ENCODE peak calls at places on chromosomes 1 and 21, in five cellular contexts. N is A549, D is H9, E is PC-9, G is heart left ventricle. R is an unnamed sample. For H3K4me1, the result is how much of the 10 kb centered on the place peaks cover.

GRCh38 chr1:96634863-96635262 is 86.7 kb upstream of the PTBP2 start:
- DNase-seq in G (no peak), D (no peak), E (no peak), N (no peak), R (no peak)

GRCh38 chr1:197553281-197553680 is 222.0 kb downstream of the DENND1B start:
- DNase-seq in E (no peak), G (no peak), N (no peak), D (no peak), R (no peak)

GRCh38 chr1:222798111-222798510 is 16.7 kb upstream of the DISP1 start:
- DNase-seq in N (peak), G (no peak), D (no peak), E (peak), R (no peak)

GRCh38 chr1:65084068-65084467 is 63.9 kb upstream of the AK4 start:
- DNase-seq in E (no peak), G (no peak), N (no peak), D (no peak), R (no peak)

GRCh38 chr21:38839370-38839681 is 33.6 kb downstream of the ETS2 start:
- DNase-seq in N (peak), G (no peak), D (no peak), E (no peak), R (no peak)

GRCh38 chr21:39581414-39581813 is 31.3 kb upstream of the B3GALT5 start:
- DNase-seq in G (no peak), E (no peak), D (no peak), N (peak), R (no peak)

GRCh38 chr1:16405441-16405840 is 31.8 kb downstream of the SPATA21 start:
- DNase-seq in N (no peak), G (no peak), E (no peak), D (no peak), R (no peak)

GRCh38 chr21:29423521-29423920 is 124.8 kb downstream of the BACH1 start:
- DNase-seq in G (no peak), E (no peak), N (no peak), D (no peak), R (no peak)

GRCh38 chr1:203799157-203799556 is 3.7 kb downstream of the ZBED6 start:
- DNase-seq in D (no peak), G (no peak), E (no peak), N (no peak), R (no peak)

GRCh38 chr1:198287916-198288315 is 131.1 kb downstream of the NEK7 start:
- DNase-seq in D (no peak), N (no peak), E (no peak), G (no peak), R (no peak)

GRCh38 chr1:1250828-1251284 is 4.3 kb upstream of the C1QTNF12 start:
- DNase-seq in N (no peak), G (no peak), E (no peak), D (no peak), R (no peak)

GRCh38 chr1:59276317-59276914 is 20.5 kb upstream of the FGGY start:
- DNase-seq in D (no peak), N (no peak), G (no peak), E (no peak), R (no peak)

GRCh38 chr1:151282883-151283725 is 1.0 kb downstream of the ZNF687 start:
- DNase-seq in D (no peak), G (peak), N (no peak), E (peak), R (no peak)

GRCh38 chr21:15788847-15789548 is 59.2 kb downstream of the USP25 start:
- DNase-seq in D (no peak), G (no peak), E (no peak), N (no peak), R (no peak)

GRCh38 chr1:99469641-99470040 is 176.3 kb upstream of the PALMD start:
- DNase-seq in G (no peak), D (no peak), E (no peak), N (no peak), R (no peak)

GRCh38 chr1:84412316-84412942 is 14.1 kb downstream of the DNASE2B start:
- DNase-seq in G (no peak), E (no peak), N (no peak), D (no peak), R (no peak)

GRCh38 chr1:30268923-30269666 is 454.3 kb downstream of the MATN1 start:
- DNase-seq in N (no peak), G (no peak), E (no peak), D (peak), R (no peak)

GRCh38 chr1:31707711-31708110 is 3.9 kb upstream of the COL16A1 start:
- DNase-seq in G (no peak), E (no peak), N (no peak), D (no peak), R (no peak)

GRCh38 chr21:46412521-46413364 is 45.9 kb upstream of the DIP2A start:
- DNase-seq in G (no peak), N (no peak), D (no peak), E (no peak), R (no peak)

GRCh38 chr1:219441884-219442283 is 171.0 kb downstream of the ZC3H11B start:
- DNase-seq in E (no peak), N (no peak), D (no peak), G (no peak), R (no peak)

GRCh38 chr1:214579183-214579582 is 23.8 kb upstream of the CENPF start:
- DNase-seq in D (no peak), N (no peak), G (no peak), E (no peak), R (no peak)

GRCh38 chr1:29875557-29876028 is 639.3 kb downstream of the PTPRU start:
- DNase-seq in D (no peak), N (no peak), E (no peak), G (peak), R (no peak)

GRCh38 chr1:152942161-152942560 is 4.8 kb upstream of the SPRR5 start:
- DNase-seq in D (no peak), N (no peak), E (no peak), G (no peak), R (no peak)

GRCh38 chr21:32728455-32729237 is 833 bp upstream of the SYNJ1 start:
- DNase-seq in G (no peak), N (no peak), D (no peak), E (no peak), R (no peak)

GRCh38 chr1:175197536-175197935 is 5.0 kb upstream of the KIAA0040 start:
- DNase-seq in N (peak), G (no peak), E (peak), D (no peak), R (no peak)

GRCh38 chr1:81452693-81453344 is 347.9 kb upstream of the ADGRL2 start:
- DNase-seq in N (no peak), E (no peak), G (no peak), D (no peak), R (no peak)

GRCh38 chr21:38494688-38495087 is 3.6 kb downstream of the ERG start:
- DNase-seq in D (no peak), G (no peak), E (no peak), N (no peak), R (no peak)

GRCh38 chr1:112614460-112615065 is 4.4 kb downstream of the ST7L start:
- DNase-seq in E (no peak), G (no peak), N (peak), D (no peak), R (no peak)

GRCh38 chr21:35882791-35883240 is 177.5 kb downstream of the SETD4 start:
- DNase-seq in G (no peak), D (no peak), N (no peak), E (no peak), R (no peak)

GRCh38 chr1:65422241-65423203 is 2.1 kb downstream of the LEPR start:
- DNase-seq in N (peak), D (no peak), E (no peak), G (no peak), R (no peak)

GRCh38 chr1:239363920-239364319 is 22.4 kb upstream of the CHRM3 start:
- DNase-seq in D (no peak), E (no peak), G (no peak), N (no peak), R (no peak)

GRCh38 chr1:227318852-227319607 is 738 bp upstream of the CDC42BPA start:
- DNase-seq in G (peak), N (peak), E (no peak), D (peak), R (no peak)

GRCh38 chr1:235328271-235329138 is at the start of gene GGPS1:
- DNase-seq in G (peak), N (peak), D (peak), E (peak), R (peak)

GRCh38 chr1:41582004-41582325 is 97.5 kb upstream of the EDN2 start:
- DNase-seq in N (no peak), G (no peak), E (no peak), D (no peak), R (no peak)

GRCh38 chr1:94255476-94255875 is 18.1 kb upstream of the ARHGAP29 start:
- DNase-seq in N (no peak), G (no peak), E (peak), D (no peak), R (no peak)

DNA sequence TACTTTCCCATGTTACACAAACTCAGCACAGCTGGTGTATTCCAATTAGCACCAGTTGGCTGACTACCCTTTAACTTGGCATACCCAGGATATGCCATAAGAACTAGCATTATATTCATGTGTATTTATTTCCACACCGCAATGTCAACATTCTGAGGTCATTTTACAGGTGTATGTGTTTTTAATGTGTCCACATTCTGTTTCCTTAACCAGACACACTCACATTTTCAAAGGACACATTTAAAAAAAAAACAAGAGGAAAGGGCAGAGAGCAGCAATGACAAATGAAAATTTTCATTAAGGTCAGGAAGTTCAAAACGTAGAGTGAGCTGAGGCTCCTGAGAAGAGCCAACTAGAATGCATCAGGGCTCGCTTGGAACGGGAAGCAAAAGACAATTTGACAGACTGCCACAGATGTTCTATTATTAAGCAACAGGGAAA is 4.9 kb upstream of the GNPAT start:
- DNase-seq in N (no peak), G (no peak), D (no peak), E (no peak), R (no peak)
- H3K4me1 ChIP-seq in N (under half), G (under half), D (under half), E (under half), R (under half)

GRCh38 chr1:208410409-208410808 is 166.2 kb upstream of the PLXNA2 start:
- DNase-seq in D (no peak), E (no peak), N (no peak), G (no peak), R (no peak)
- H3K4me1 ChIP-seq in D (under half), E (under half), N (under half), G (under half), R (under half)

GRCh38 chr1:23978825-23979224 is 1.3 kb downstream of the SRSF10 start:
- DNase-seq in E (no peak), N (no peak), D (no peak), G (no peak), R (no peak)

GRCh38 chr1:23980006-23980724 is at the start of gene SRSF10:
- DNase-seq in G (peak), E (peak), D (peak), N (peak), R (peak)

GRCh38 chr1:23977854-23978191 is 2.3 kb downstream of the SRSF10 start:
- DNase-seq in E (no peak), G (no peak), N (no peak), D (no peak), R (no peak)

GRCh38 chr1:23980725-23981063 is 567 bp upstream of the SRSF10 start:
- DNase-seq in E (peak), D (peak), N (peak), G (no peak), R (no peak)

DNA sequence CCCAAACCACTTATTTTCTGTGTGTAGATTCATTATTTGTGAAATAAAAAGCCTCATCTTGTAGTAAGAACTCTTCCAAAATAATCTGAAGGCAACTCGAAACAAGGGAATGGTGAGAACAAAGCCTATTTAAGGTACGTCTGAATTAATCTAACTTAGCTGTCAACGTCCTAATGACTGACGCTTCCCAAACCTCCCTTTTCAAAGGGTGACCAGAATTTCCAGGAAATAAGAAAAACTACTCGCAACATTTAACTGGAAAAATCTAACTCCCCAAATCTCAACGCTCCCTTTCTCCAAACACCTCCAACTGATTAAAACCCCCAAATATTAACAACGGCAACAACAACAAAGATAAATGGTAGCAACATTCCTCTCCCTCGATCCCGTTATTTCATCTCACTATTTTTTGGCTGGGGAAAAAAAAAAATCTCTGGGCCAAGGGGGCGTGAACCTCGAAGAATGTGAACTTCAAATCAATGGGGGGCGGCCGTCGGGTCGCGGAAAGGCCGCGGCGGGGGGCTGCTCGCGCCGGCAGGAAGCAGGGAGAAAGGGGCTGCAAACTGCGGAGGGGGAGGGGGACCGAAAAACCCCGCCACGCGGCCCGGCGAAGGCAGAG is 631 bp downstream of the SRSF10 start:
- DNase-seq in G (no peak), N (no peak), E (no peak), D (no peak), R (no peak)
- H3K4me1 ChIP-seq in G (under half), N (under half), E (under half), D (under half), R (under half)

GRCh38 chr1:208181259-208181816 is 62.8 kb downstream of the PLXNA2 start:
- DNase-seq in N (no peak), G (no peak), E (no peak), D (no peak), R (no peak)
- H3K4me1 ChIP-seq in N (half or more), G (under half), E (half or more), D (under half), R (under half)

GRCh38 chr1:2273401-2274090 is 45.4 kb downstream of the SKI start:
- DNase-seq in N (no peak), G (no peak), E (no peak), D (no peak), R (no peak)

GRCh38 chr1:2271134-2271785 is 43.1 kb downstream of the SKI start:
- DNase-seq in G (no peak), E (no peak), D (no peak), N (no peak), R (no peak)

GRCh38 chr1:2272686-2273400 is 44.7 kb downstream of the SKI start:
- DNase-seq in G (no peak), E (no peak), N (no peak), D (no peak), R (no peak)

GRCh38 chr1:2270260-2271100 is 42.4 kb downstream of the SKI start:
- DNase-seq in D (peak), E (no peak), G (no peak), N (no peak), R (no peak)

DNA sequence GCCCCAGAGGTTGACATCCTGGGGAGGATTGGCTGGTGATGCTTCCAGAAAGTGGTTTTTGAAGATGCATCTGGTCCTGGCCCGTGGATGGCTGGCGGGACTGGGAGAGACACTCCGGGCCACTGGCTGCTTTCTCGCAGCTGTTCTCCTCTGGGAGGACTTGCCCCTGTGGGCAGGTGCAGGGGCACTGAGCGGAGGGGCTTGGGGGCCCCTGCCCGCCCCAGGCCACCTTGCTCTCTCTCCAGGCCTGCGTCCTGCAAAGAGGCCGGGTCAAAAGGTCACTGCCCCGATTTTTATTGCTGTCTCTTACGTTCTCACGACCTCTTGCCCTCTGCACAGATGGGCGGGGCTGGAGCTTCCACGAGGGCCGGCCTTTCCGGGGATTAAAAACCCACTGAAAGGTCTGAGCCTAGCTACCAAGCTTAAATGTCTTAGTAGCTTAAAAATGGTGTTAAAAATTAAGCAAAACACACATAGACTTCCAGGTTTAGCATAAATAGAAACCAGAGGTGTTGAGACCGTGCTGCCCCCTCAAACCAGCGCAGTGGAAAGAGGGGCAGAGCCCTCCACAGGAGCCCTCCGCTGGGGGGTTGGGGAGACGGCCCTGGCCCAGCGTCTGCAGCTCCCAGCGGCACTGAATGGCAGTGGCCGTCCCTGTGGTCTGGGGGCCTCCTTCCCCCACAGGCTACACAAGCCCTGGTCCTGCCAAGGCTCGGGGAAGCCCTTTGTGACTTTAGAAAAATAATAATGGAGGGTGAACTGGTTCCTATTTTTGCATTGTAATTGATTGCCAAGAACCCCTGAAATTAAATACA is 43.9 kb downstream of the SKI start:
- DNase-seq in G (no peak), E (no peak), N (no peak), D (no peak), R (no peak)
- H3K4me1 ChIP-seq in G (half or more), E (under half), N (under half), D (under half), R (under half)

GRCh38 chr1:221708987-221709386 is 32.9 kb downstream of the DUSP10 start:
- DNase-seq in D (no peak), N (peak), E (peak), G (peak), R (no peak)

GRCh38 chr1:221708076-221708571 is 33.8 kb downstream of the DUSP10 start:
- DNase-seq in D (no peak), G (no peak), N (no peak), E (no peak), R (no peak)

GRCh38 chr1:221711156-221711577 is 30.7 kb downstream of the DUSP10 start:
- DNase-seq in G (no peak), D (no peak), N (no peak), E (no peak), R (no peak)

GRCh38 chr1:221711642-221712041 is 30.2 kb downstream of the DUSP10 start:
- DNase-seq in D (no peak), G (no peak), E (no peak), N (no peak), R (no peak)

GRCh38 chr1:221709854-221710253 is 32.0 kb downstream of the DUSP10 start:
- DNase-seq in G (no peak), E (no peak), N (no peak), D (no peak), R (no peak)
- H3K4me1 ChIP-seq in G (under half), E (under half), N (half or more), D (under half), R (under half)

GRCh38 chr21:43927591-43928229 is 62.7 kb downstream of the AGPAT3 start:
- DNase-seq in D (no peak), E (no peak), G (no peak), N (no peak), R (no peak)
- H3K4me1 ChIP-seq in D (under half), E (under half), G (under half), N (under half), R (under half)

R was measured in Panc1.